ENCODE peak calls at places on chromosomes 5 and 9, in four cellular contexts. T, H, J and Q are unnamed samples.

GRCh38 chr5:159463590-159464321 is 133.5 kb upstream of the IL12B start:
- DNase-seq in T (no peak), H (no peak), J (no peak), Q (no peak)

GRCh38 chr5:141476132-141476909 is 555 bp downstream of the PCDHGC3 start:
- DNase-seq in T (peak), H (peak), J (peak), Q (peak)

GRCh38 chr9:26426732-26427131 is 465.9 kb downstream of the CAAP1 start:
- DNase-seq in T (no peak), H (peak), J (no peak), Q (no peak)

GRCh38 chr5:81400375-81400774 is 6.4 kb upstream of the ACOT12 start:
- DNase-seq in T (no peak), H (no peak), J (no peak), Q (no peak)

GRCh38 chr5:141420855-141421488 is at the start of gene PCDHGA11:
- DNase-seq in T (peak), H (peak), J (peak), Q (peak)

GRCh38 chr5:108258001-108258400 is 123.9 kb downstream of the FBXL17 start:
- DNase-seq in T (no peak), H (no peak), J (no peak), Q (no peak)

GRCh38 chr9:136804509-136805206 is 3.1 kb upstream of the RABL6 start:
- DNase-seq in T (no peak), H (peak), J (no peak), Q (no peak)

GRCh38 chr5:135625061-135625460 is 46.3 kb upstream of the CXCL14 start:
- DNase-seq in T (no peak), H (no peak), J (no peak), Q (no peak)

GRCh38 chr5:19616821-19617220 is 371.2 kb downstream of the CDH18 start:
- DNase-seq in T (no peak), H (no peak), J (no peak), Q (no peak)

GRCh38 chr9:69151506-69151905 is 22.6 kb upstream of the TJP2 start:
- DNase-seq in T (no peak), H (no peak), J (no peak), Q (peak)

GRCh38 chr9:87776481-87777373 is 50.8 kb downstream of the CTSL start:
- DNase-seq in T (no peak), H (no peak), J (no peak), Q (no peak)

GRCh38 chr5:65482727-65483473 is 1.2 kb upstream of the ADAMTS6 start:
- DNase-seq in T (no peak), H (no peak), J (peak), Q (peak)

GRCh38 chr5:126852916-126853315 is 76.0 kb downstream of the LMNB1 start:
- DNase-seq in T (no peak), H (no peak), J (no peak), Q (no peak)

GRCh38 chr5:167982-168660 is 23.2 kb upstream of the LRRC14B start:
- DNase-seq in T (peak), H (no peak), J (no peak), Q (no peak)

GRCh38 chr5:7742241-7742656 is 108.7 kb downstream of the CFAP90 start:
- DNase-seq in T (no peak), H (no peak), J (peak), Q (no peak)

GRCh38 chr5:6632324-6632930 is 417 bp downstream of the NSUN2 start:
- DNase-seq in T (no peak), H (no peak), J (peak), Q (peak)

GRCh38 chr5:77239126-77239741 is 28.8 kb downstream of the PDE8B start:
- DNase-seq in T (no peak), H (no peak), J (no peak), Q (no peak)

GRCh38 chr9:80839821-80840670 is 849.3 kb downstream of the TLE1 start:
- DNase-seq in T (no peak), H (no peak), J (no peak), Q (no peak)

GRCh38 chr5:177447066-177447610 is 524 bp downstream of the PRR7 start:
- DNase-seq in T (no peak), H (peak), J (no peak), Q (peak)

GRCh38 chr5:91207248-91207647 is 175.9 kb downstream of the ARRDC3 start:
- DNase-seq in T (no peak), H (no peak), J (no peak), Q (no peak)

GRCh38 chr5:91217859-91218258 is 165.3 kb downstream of the ARRDC3 start:
- DNase-seq in T (no peak), H (no peak), J (no peak), Q (no peak)

GRCh38 chr5:91214571-91214970 is 168.5 kb downstream of the ARRDC3 start:
- DNase-seq in T (no peak), H (no peak), J (no peak), Q (no peak)

GRCh38 chr5:91206734-91207133 is 176.4 kb downstream of the ARRDC3 start:
- DNase-seq in T (no peak), H (no peak), J (no peak), Q (no peak)

GRCh38 chr5:91212336-91213092 is 170.6 kb downstream of the ARRDC3 start:
- DNase-seq in T (no peak), H (no peak), J (no peak), Q (no peak)
- H3K27ac ChIP-seq in T (peak), H (peak), J (no peak), Q (peak)

DNA sequence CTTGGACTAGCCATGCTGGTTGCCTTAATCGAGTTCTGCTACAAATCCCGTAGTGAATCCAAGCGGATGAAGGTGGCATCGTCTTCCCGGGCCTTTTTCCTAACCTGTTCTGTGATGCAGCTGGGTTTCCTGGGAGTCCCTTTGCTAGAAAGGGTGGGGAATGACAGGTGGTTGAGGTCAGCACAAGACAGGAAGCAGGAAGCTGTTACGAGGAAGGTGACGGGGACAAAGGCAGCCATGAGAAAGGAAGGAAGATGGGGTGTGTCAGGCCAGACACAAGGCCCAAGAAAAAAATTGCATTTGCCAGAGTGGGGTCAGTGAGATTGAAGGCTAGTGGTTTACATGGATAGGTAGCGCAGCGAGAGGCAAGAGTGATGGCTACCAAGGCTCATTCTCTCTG is 236.3 kb downstream of the FAM114A2 start:
- DNase-seq in T (no peak), H (no peak), J (no peak), Q (no peak)
- H3K27ac ChIP-seq in T (no peak), H (no peak), J (no peak), Q (no peak)

GRCh38 chr9:75378036-75378435 is 289.7 kb downstream of the OSTF1 start:
- DNase-seq in T (peak), H (peak), J (no peak), Q (peak)
- H3K27ac ChIP-seq in T (no peak), H (no peak), J (no peak), Q (no peak)

GRCh38 chr9:134591573-134591981 is 50.0 kb upstream of the COL5A1 start:
- DNase-seq in T (no peak), H (no peak), J (no peak), Q (no peak)

GRCh38 chr9:134592018-134592818 is 49.4 kb upstream of the COL5A1 start:
- DNase-seq in T (peak), H (peak), J (no peak), Q (no peak)

GRCh38 chr9:134591082-134591571 is 50.5 kb upstream of the COL5A1 start:
- DNase-seq in T (no peak), H (no peak), J (no peak), Q (no peak)

GRCh38 chr9:134589748-134590147 is 51.9 kb upstream of the COL5A1 start:
- DNase-seq in T (no peak), H (no peak), J (no peak), Q (no peak)

GRCh38 chr9:134590240-134591081 is 51.1 kb upstream of the COL5A1 start:
- DNase-seq in T (no peak), H (no peak), J (no peak), Q (peak)
- H3K27ac ChIP-seq in T (no peak), H (no peak), J (no peak), Q (no peak)

DNA sequence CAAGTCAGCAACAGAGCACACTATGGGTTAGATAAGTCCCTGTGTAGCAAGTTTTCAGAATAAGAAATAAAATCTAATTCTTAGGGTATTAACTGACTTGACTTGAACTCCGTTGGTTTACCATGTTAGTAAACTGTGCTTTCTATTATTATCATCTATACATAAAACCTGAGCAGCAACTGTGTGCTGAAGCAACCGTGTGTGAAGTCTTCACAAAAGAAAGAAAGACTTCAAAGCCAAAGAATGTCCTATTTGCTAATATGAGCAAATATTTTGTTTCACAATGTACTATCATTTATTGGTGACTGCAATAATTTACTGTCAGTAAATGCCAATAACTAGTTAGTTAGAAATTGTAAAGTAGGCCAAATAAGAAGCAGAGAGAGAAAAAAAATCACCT is 32.7 kb downstream of the ERAP1 start:
- DNase-seq in T (no peak), H (no peak), J (no peak), Q (no peak)
- H3K27ac ChIP-seq in T (no peak), H (no peak), J (no peak), Q (no peak)

DNA sequence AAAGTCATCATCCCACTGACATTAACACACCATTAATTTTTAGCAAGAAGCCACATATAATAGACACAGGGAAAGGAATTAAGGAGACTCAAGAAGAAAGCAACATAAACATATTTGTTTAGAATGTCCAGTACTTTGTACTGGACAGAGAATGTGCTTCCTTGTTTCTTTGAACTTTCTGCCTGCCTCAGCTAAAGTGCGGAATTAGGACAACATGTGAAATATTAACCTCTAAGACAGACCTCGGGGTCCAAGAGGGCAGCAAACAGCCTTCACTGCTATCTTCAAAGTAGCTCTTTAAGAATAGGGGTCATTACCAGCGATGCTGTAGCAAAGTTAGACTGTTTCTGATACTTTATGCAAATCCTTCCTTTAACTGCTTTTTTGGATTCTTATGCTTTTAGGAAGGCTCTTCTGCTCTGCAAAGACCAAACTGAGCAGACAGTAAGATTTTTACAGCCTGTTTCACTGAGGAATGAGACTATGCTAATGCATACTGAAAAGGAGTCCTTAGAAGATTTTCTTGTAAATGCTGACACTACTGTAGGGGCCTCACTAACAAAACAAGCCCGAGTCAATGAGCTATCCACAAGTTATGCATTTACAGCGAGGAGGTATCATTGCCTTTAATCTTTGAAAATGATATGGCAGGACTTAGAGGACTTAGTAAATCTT is 23.9 kb downstream of the DAB2 start:
- DNase-seq in T (no peak), H (no peak), J (no peak), Q (no peak)
- H3K27ac ChIP-seq in T (peak), H (peak), J (no peak), Q (peak)

DNA sequence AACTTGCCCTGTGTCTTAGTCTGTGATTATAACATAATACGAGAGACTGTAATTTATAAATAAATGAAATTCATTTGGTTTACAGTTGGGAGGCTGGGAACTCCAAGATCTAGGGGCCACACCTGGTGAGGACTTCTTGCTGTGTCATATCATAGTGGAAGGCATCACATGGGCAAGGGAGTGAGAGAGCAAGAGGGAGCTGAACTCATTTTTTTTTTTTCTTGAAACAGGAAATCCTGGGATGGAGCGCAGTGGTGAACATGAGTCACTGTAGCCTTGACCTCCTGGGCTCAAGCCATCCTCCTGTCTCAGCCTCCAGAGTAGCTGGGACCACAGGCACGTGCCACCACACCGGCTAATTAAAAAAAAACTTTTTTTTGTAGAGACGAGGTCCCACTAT is 7.2 kb downstream of the MLANA start:
- DNase-seq in T (no peak), H (no peak), J (no peak), Q (no peak)
- H3K27ac ChIP-seq in T (no peak), H (no peak), J (no peak), Q (no peak)

GRCh38 chr5:157342822-157343402 is 77.0 kb downstream of the CYFIP2 start:
- DNase-seq in T (peak), H (no peak), J (no peak), Q (no peak)

GRCh38 chr5:157345067-157345466 is 79.1 kb downstream of the CYFIP2 start:
- DNase-seq in T (no peak), H (no peak), J (no peak), Q (no peak)

GRCh38 chr5:157347301-157348048 is 81.6 kb downstream of the CYFIP2 start:
- DNase-seq in T (no peak), H (no peak), J (no peak), Q (peak)

GRCh38 chr5:157345485-157345884 is 79.6 kb downstream of the CYFIP2 start:
- DNase-seq in T (no peak), H (no peak), J (no peak), Q (no peak)

GRCh38 chr5:157343842-157344790 is 78.2 kb downstream of the CYFIP2 start:
- DNase-seq in T (no peak), H (no peak), J (no peak), Q (peak)
- H3K27ac ChIP-seq in T (peak), H (no peak), J (no peak), Q (peak)